ENCODE peak calls at places on chromosomes 7 and 10, in four cellular contexts. One of them, this sample, is unnamed.

GRCh38 chr7:156617215-156617614 is 23.4 kb upstream of the RNF32 start:
- DNase-seq in AG09309: no peak
- DNase-seq in right lobe of liver: no peak
- DNase-seq in kidney: no peak
- DNase-seq in this sample: no peak

GRCh38 chr7:137642467-137642866 is 204.3 kb downstream of the DGKI start:
- DNase-seq in kidney: no peak
- DNase-seq in AG09309: peak; percentile 93
- DNase-seq in right lobe of liver: no peak
- DNase-seq in this sample: no peak

GRCh38 chr10:123262456-123262855 is 108.3 kb downstream of the BUB3 start:
- DNase-seq in AG09309: no peak
- DNase-seq in kidney: no peak
- DNase-seq in right lobe of liver: no peak
- DNase-seq in this sample: no peak

GRCh38 chr7:150992833-150993302 is 2.1 kb downstream of the NOS3 start:
- DNase-seq in kidney: peak; percentile 86
- DNase-seq in right lobe of liver: peak; percentile 77
- DNase-seq in AG09309: no peak
- DNase-seq in this sample: no peak

GRCh38 chr7:27185013-27185707 is at the start of gene HOXA11:
- DNase-seq in AG09309: peak; percentile 98
- DNase-seq in kidney: peak; percentile 82
- DNase-seq in right lobe of liver: no peak
- DNase-seq in this sample: peak; percentile 89

GRCh38 chr10:58641708-58642107 is 129.0 kb downstream of the BICC1 start:
- DNase-seq in right lobe of liver: no peak
- DNase-seq in kidney: no peak
- DNase-seq in AG09309: no peak
- DNase-seq in this sample: peak; percentile 57

GRCh38 chr10:79243211-79244067 is 103.8 kb upstream of the PPIF start:
- DNase-seq in kidney: peak; percentile 86
- DNase-seq in AG09309: no peak
- DNase-seq in right lobe of liver: no peak
- DNase-seq in this sample: no peak

GRCh38 chr7:128215281-128215680 is 25.8 kb upstream of the LEP start:
- DNase-seq in right lobe of liver: no peak
- DNase-seq in kidney: no peak
- DNase-seq in AG09309: peak; percentile 92
- DNase-seq in this sample: peak; percentile 73

GRCh38 chr7:73904219-73905136 is 43.5 kb downstream of the TMEM270 start:
- DNase-seq in kidney: peak; percentile 47
- DNase-seq in AG09309: no peak
- DNase-seq in right lobe of liver: no peak
- DNase-seq in this sample: no peak

GRCh38 chr10:119653209-119653608 is 2.0 kb downstream of the BAG3 start:
- DNase-seq in right lobe of liver: no peak
- DNase-seq in AG09309: no peak
- DNase-seq in kidney: no peak
- DNase-seq in this sample: no peak
- H3K4me3 ChIP-seq in right lobe of liver: peak overlapping the region; percentile 84
- H3K4me3 ChIP-seq in AG09309: peak overlapping the region; percentile 79
- H3K4me3 ChIP-seq in kidney: peak overlapping the region; percentile 92
- H3K4me3 ChIP-seq in this sample: peak overlapping the region; percentile 82

GRCh38 chr7:99617187-99617781 is 538 bp downstream of the ZSCAN25 start:
- DNase-seq in right lobe of liver: no peak
- DNase-seq in kidney: no peak
- DNase-seq in AG09309: no peak
- DNase-seq in this sample: no peak

GRCh38 chr7:99618726-99619125 is 2.0 kb downstream of the ZSCAN25 start:
- DNase-seq in right lobe of liver: no peak
- DNase-seq in AG09309: peak; percentile 45
- DNase-seq in kidney: no peak
- DNase-seq in this sample: no peak

GRCh38 chr7:99614495-99614894 is 2.3 kb upstream of the ZSCAN25 start:
- DNase-seq in AG09309: no peak
- DNase-seq in right lobe of liver: no peak
- DNase-seq in kidney: no peak
- DNase-seq in this sample: no peak

GRCh38 chr7:99615989-99616358 is 772 bp upstream of the ZSCAN25 start:
- DNase-seq in kidney: no peak
- DNase-seq in right lobe of liver: no peak
- DNase-seq in AG09309: no peak
- DNase-seq in this sample: no peak

GRCh38 chr7:99616359-99617186 is at the start of gene ZSCAN25:
- DNase-seq in right lobe of liver: peak; percentile 87
- DNase-seq in kidney: peak; percentile 94
- DNase-seq in AG09309: peak; percentile 71
- DNase-seq in this sample: peak; percentile 73
- H3K4me3 ChIP-seq in right lobe of liver: peak within 1 kb of the TSS; percentile 93
- H3K4me3 ChIP-seq in kidney: peak within 1 kb of the TSS; percentile 95
- H3K4me3 ChIP-seq in AG09309: peak within 1 kb of the TSS; percentile 83
- H3K4me3 ChIP-seq in this sample: peak within 1 kb of the TSS; percentile 95

GRCh38 chr10:60282771-60283353 is 106.8 kb downstream of the ANK3 start:
- DNase-seq in AG09309: no peak
- DNase-seq in kidney: no peak
- DNase-seq in right lobe of liver: no peak
- DNase-seq in this sample: peak; percentile 25

GRCh38 chr10:60280475-60280874 is 109.2 kb downstream of the ANK3 start:
- DNase-seq in AG09309: no peak
- DNase-seq in right lobe of liver: no peak
- DNase-seq in kidney: no peak
- DNase-seq in this sample: no peak

GRCh38 chr10:60281792-60282353 is 107.8 kb downstream of the ANK3 start:
- DNase-seq in kidney: no peak
- DNase-seq in right lobe of liver: no peak
- DNase-seq in AG09309: no peak
- DNase-seq in this sample: no peak

GRCh38 chr10:60281331-60281730 is 108.3 kb downstream of the ANK3 start:
- DNase-seq in right lobe of liver: no peak
- DNase-seq in kidney: no peak
- DNase-seq in AG09309: no peak
- DNase-seq in this sample: no peak

GRCh38 chr10:60283397-60283796 is 106.3 kb downstream of the ANK3 start:
- DNase-seq in kidney: no peak
- DNase-seq in AG09309: no peak
- DNase-seq in right lobe of liver: no peak
- DNase-seq in this sample: no peak
- H3K4me3 ChIP-seq in kidney: no peak overlapping the region
- H3K4me3 ChIP-seq in AG09309: no peak overlapping the region
- H3K4me3 ChIP-seq in right lobe of liver: no peak overlapping the region
- H3K4me3 ChIP-seq in this sample: no peak overlapping the region

GRCh38 chr10:95694665-95695064 is 938 bp upstream of the TCTN3 start:
- DNase-seq in kidney: no peak
- DNase-seq in AG09309: no peak
- DNase-seq in right lobe of liver: no peak
- DNase-seq in this sample: no peak

GRCh38 chr10:95697429-95697828 is 3.7 kb upstream of the TCTN3 start:
- DNase-seq in AG09309: no peak
- DNase-seq in right lobe of liver: no peak
- DNase-seq in kidney: no peak
- DNase-seq in this sample: no peak

GRCh38 chr10:95693668-95694534 is at the start of gene TCTN3:
- DNase-seq in kidney: peak; percentile 99
- DNase-seq in AG09309: peak; percentile 99
- DNase-seq in right lobe of liver: peak; percentile 96
- DNase-seq in this sample: peak; percentile 99

GRCh38 chr10:95688648-95689047 is 5.1 kb downstream of the TCTN3 start:
- DNase-seq in right lobe of liver: no peak
- DNase-seq in kidney: no peak
- DNase-seq in AG09309: no peak
- DNase-seq in this sample: no peak

DNA sequence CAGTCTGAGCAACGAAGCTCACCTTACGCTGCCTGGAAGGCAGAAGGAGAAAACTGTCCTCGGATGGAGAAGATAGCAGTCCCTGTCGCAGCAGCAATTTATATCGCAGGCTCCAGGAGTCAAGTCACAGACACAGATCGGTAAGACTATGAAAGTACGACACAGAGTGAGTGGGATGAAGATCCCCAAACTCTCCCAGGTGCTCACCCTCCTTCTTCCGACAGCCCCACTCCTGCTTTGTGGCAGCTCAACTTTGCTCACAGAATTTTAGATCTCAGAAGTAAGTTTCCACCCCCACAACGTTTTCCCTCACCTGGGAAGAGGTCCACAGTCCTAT is 428 bp downstream of the TCTN3 start:
- DNase-seq in AG09309: no peak
- DNase-seq in right lobe of liver: no peak
- DNase-seq in kidney: no peak
- DNase-seq in this sample: no peak
- H3K4me3 ChIP-seq in AG09309: peak overlapping the region; percentile 61
- H3K4me3 ChIP-seq in right lobe of liver: peak overlapping the region; percentile 80
- H3K4me3 ChIP-seq in kidney: peak overlapping the region; percentile 99
- H3K4me3 ChIP-seq in this sample: peak overlapping the region; percentile 96

GRCh38 chr10:110069502-110069982 is 61.8 kb downstream of the ADD3 start:
- DNase-seq in right lobe of liver: no peak
- DNase-seq in kidney: no peak
- DNase-seq in AG09309: no peak
- DNase-seq in this sample: no peak
- H3K4me3 ChIP-seq in right lobe of liver: no peak overlapping the region
- H3K4me3 ChIP-seq in kidney: no peak overlapping the region
- H3K4me3 ChIP-seq in AG09309: no peak overlapping the region
- H3K4me3 ChIP-seq in this sample: no peak overlapping the region

This sample was measured in skeletal muscle cell.